ENCODE peak calls at places on chromosomes 7 and 10, in ten cellular contexts. X is skeletal muscle cell; T is GM03348; W is NCI-H1930; O is CD8-positive, alpha-beta memory T cell; N is NCI-H1092 treated with DMSO at 0.1 percent for 48 hours; K is AML-193; G is lung microvascular endothelial cell; A is thyroid gland; P is BE2C. C is an unnamed sample.

GRCh38 chr7:106485031-106485551 is 175.9 kb downstream of the CCDC71L start:
- DNase-seq in X (no peak), W (no peak), K (no peak), O (no peak), G (peak; percentile 79), P (no peak), A (no peak), N (no peak), T (peak; percentile 73), C (no peak)

GRCh38 chr10:130807096-130807495 is 504.4 kb downstream of the TCERG1L start:
- DNase-seq in X (no peak), P (no peak), T (no peak), K (no peak), O (no peak), N (no peak), A (no peak), W (no peak), G (no peak), C (no peak)

GRCh38 chr10:124219655-124220054 is 126.3 kb upstream of the CHST15 start:
- DNase-seq in G (no peak), N (no peak), K (no peak), W (no peak), O (no peak), P (no peak), A (no peak), X (no peak), T (no peak), C (no peak)

GRCh38 chr10:10489765-10490164 is 527.9 kb upstream of the CELF2 start:
- DNase-seq in G (no peak), W (no peak), P (no peak), O (no peak), X (peak; percentile 12), T (no peak), N (no peak), K (no peak), A (no peak), C (no peak)

GRCh38 chr7:28230273-28230672 is 49.7 kb upstream of the JAZF1 start:
- DNase-seq in O (no peak), T (no peak), P (no peak), K (no peak), G (no peak), W (no peak), A (no peak), N (no peak), X (no peak), C (no peak)

GRCh38 chr10:97465982-97466381 is 20.0 kb downstream of the ZDHHC16 start:
- DNase-seq in G (no peak), W (no peak), A (no peak), N (no peak), K (no peak), O (no peak), T (no peak), X (no peak), P (no peak), C (no peak)

GRCh38 chr7:124651136-124651535 is 114.5 kb downstream of the GPR37 start:
- DNase-seq in W (no peak), O (no peak), P (no peak), G (no peak), K (no peak), A (no peak), N (no peak), T (no peak), X (no peak), C (no peak)

GRCh38 chr10:113754768-113755167 is 3.3 kb downstream of the PLEKHS1 start:
- DNase-seq in G (no peak), W (no peak), K (no peak), X (no peak), P (no peak), T (no peak), O (no peak), N (no peak), A (no peak), C (no peak)

GRCh38 chr7:11373546-11374142 is 400.0 kb downstream of the PHF14 start:
- DNase-seq in G (peak; percentile 50), A (no peak), N (peak; percentile 49), T (peak; percentile 5), K (peak; percentile 26), X (no peak), O (no peak), W (peak; percentile 8), P (no peak), C (peak; percentile 9)

GRCh38 chr7:143492043-143492471 is 14.4 kb downstream of the TAS2R41 start:
- DNase-seq in G (peak; percentile 54), T (peak; percentile 62), A (no peak), W (no peak), N (no peak), P (no peak), O (no peak), X (peak; percentile 64), K (no peak), C (no peak)

C was measured in COR-L47.